ENCODE peak calls at places on chromosomes 13 and 19, in eight cellular contexts. One of them, this sample, is unnamed.

GRCh38 chr19:36093146-36093662 is 17.7 kb upstream of the OVOL3 start:
- DNase-seq in ovary: no peak
- DNase-seq in GM23248: peak
- DNase-seq in tibial nerve: no peak
- DNase-seq in CD4-positive, alpha-beta T cell: no peak
- DNase-seq in upper lobe of right lung: no peak
- DNase-seq in prostate gland: no peak
- DNase-seq in heart right ventricle: no peak
- DNase-seq in this sample: no peak

GRCh38 chr13:28494537-28494860 is 429 bp downstream of the FLT1 start:
- DNase-seq in upper lobe of right lung: peak
- DNase-seq in ovary: no peak
- DNase-seq in CD4-positive, alpha-beta T cell: no peak
- DNase-seq in GM23248: peak
- DNase-seq in heart right ventricle: no peak
- DNase-seq in tibial nerve: no peak
- DNase-seq in prostate gland: no peak
- DNase-seq in this sample: no peak

GRCh38 chr13:48892311-48892710 is 83.4 kb upstream of the FNDC3A start:
- DNase-seq in GM23248: peak
- DNase-seq in CD4-positive, alpha-beta T cell: no peak
- DNase-seq in heart right ventricle: no peak
- DNase-seq in prostate gland: no peak
- DNase-seq in tibial nerve: no peak
- DNase-seq in upper lobe of right lung: no peak
- DNase-seq in ovary: no peak
- DNase-seq in this sample: no peak

GRCh38 chr13:99845136-99845874 is 126.3 kb downstream of the ZIC5 start:
- DNase-seq in tibial nerve: no peak
- DNase-seq in ovary: no peak
- DNase-seq in CD4-positive, alpha-beta T cell: no peak
- DNase-seq in GM23248: no peak
- DNase-seq in upper lobe of right lung: no peak
- DNase-seq in heart right ventricle: no peak
- DNase-seq in prostate gland: no peak
- DNase-seq in this sample: no peak

GRCh38 chr13:99417151-99417820 is 84.0 kb upstream of the TM9SF2 start:
- DNase-seq in tibial nerve: no peak
- DNase-seq in ovary: no peak
- DNase-seq in CD4-positive, alpha-beta T cell: no peak
- DNase-seq in heart right ventricle: no peak
- DNase-seq in upper lobe of right lung: peak
- DNase-seq in prostate gland: no peak
- DNase-seq in GM23248: no peak
- DNase-seq in this sample: no peak

GRCh38 chr19:15195381-15195964 is 5.3 kb downstream of the NOTCH3 start:
- DNase-seq in heart right ventricle: peak
- DNase-seq in tibial nerve: no peak
- DNase-seq in ovary: peak
- DNase-seq in GM23248: peak
- DNase-seq in CD4-positive, alpha-beta T cell: no peak
- DNase-seq in upper lobe of right lung: peak
- DNase-seq in prostate gland: peak
- DNase-seq in this sample: peak

GRCh38 chr13:79385694-79386093 is 20.4 kb downstream of the RBM26 start:
- DNase-seq in GM23248: peak
- DNase-seq in ovary: no peak
- DNase-seq in upper lobe of right lung: no peak
- DNase-seq in heart right ventricle: no peak
- DNase-seq in prostate gland: no peak
- DNase-seq in tibial nerve: no peak
- DNase-seq in CD4-positive, alpha-beta T cell: no peak
- DNase-seq in this sample: peak

GRCh38 chr13:114090476-114090875 is 41.9 kb downstream of the RASA3 start:
- DNase-seq in ovary: peak
- DNase-seq in tibial nerve: no peak
- DNase-seq in upper lobe of right lung: peak
- DNase-seq in prostate gland: no peak
- DNase-seq in heart right ventricle: no peak
- DNase-seq in CD4-positive, alpha-beta T cell: no peak
- DNase-seq in GM23248: no peak
- DNase-seq in this sample: no peak

GRCh38 chr19:7915250-7916136 is 863 bp downstream of the TGFBR3L start:
- DNase-seq in ovary: no peak
- DNase-seq in GM23248: no peak
- DNase-seq in heart right ventricle: no peak
- DNase-seq in CD4-positive, alpha-beta T cell: no peak
- DNase-seq in prostate gland: no peak
- DNase-seq in tibial nerve: no peak
- DNase-seq in upper lobe of right lung: peak
- DNase-seq in this sample: peak
- H3K27ac ChIP-seq in ovary: no peak
- H3K27ac ChIP-seq in GM23248: no peak
- H3K27ac ChIP-seq in heart right ventricle: no peak
- H3K27ac ChIP-seq in CD4-positive, alpha-beta T cell: no peak
- H3K27ac ChIP-seq in prostate gland: no peak
- H3K27ac ChIP-seq in tibial nerve: no peak
- H3K27ac ChIP-seq in upper lobe of right lung: no peak
- H3K27ac ChIP-seq in this sample: no peak

GRCh38 chr19:17830567-17831418 is 9.5 kb upstream of the INSL3 start:
- DNase-seq in ovary: peak
- DNase-seq in heart right ventricle: peak
- DNase-seq in CD4-positive, alpha-beta T cell: peak
- DNase-seq in tibial nerve: peak
- DNase-seq in prostate gland: peak
- DNase-seq in upper lobe of right lung: peak
- DNase-seq in GM23248: peak
- DNase-seq in this sample: peak

GRCh38 chr19:17829855-17830566 is 8.7 kb upstream of the INSL3 start:
- DNase-seq in ovary: peak
- DNase-seq in heart right ventricle: no peak
- DNase-seq in tibial nerve: no peak
- DNase-seq in CD4-positive, alpha-beta T cell: no peak
- DNase-seq in upper lobe of right lung: no peak
- DNase-seq in prostate gland: no peak
- DNase-seq in GM23248: peak
- DNase-seq in this sample: peak

GRCh38 chr19:17831419-17831888 is 10.1 kb upstream of the INSL3 start:
- DNase-seq in prostate gland: no peak
- DNase-seq in upper lobe of right lung: no peak
- DNase-seq in tibial nerve: no peak
- DNase-seq in heart right ventricle: no peak
- DNase-seq in ovary: no peak
- DNase-seq in GM23248: no peak
- DNase-seq in CD4-positive, alpha-beta T cell: no peak
- DNase-seq in this sample: peak

GRCh38 chr19:17834350-17835181 is 13.2 kb downstream of the JAK3 start:
- DNase-seq in CD4-positive, alpha-beta T cell: no peak
- DNase-seq in heart right ventricle: no peak
- DNase-seq in GM23248: peak
- DNase-seq in ovary: no peak
- DNase-seq in prostate gland: no peak
- DNase-seq in tibial nerve: no peak
- DNase-seq in upper lobe of right lung: no peak
- DNase-seq in this sample: peak

GRCh38 chr19:17832443-17833208 is 11.3 kb upstream of the INSL3 start:
- DNase-seq in GM23248: no peak
- DNase-seq in tibial nerve: no peak
- DNase-seq in prostate gland: no peak
- DNase-seq in CD4-positive, alpha-beta T cell: no peak
- DNase-seq in ovary: peak
- DNase-seq in heart right ventricle: no peak
- DNase-seq in upper lobe of right lung: no peak
- DNase-seq in this sample: peak
- H3K27ac ChIP-seq in GM23248: no peak
- H3K27ac ChIP-seq in tibial nerve: no peak
- H3K27ac ChIP-seq in prostate gland: no peak
- H3K27ac ChIP-seq in CD4-positive, alpha-beta T cell: no peak
- H3K27ac ChIP-seq in ovary: no peak
- H3K27ac ChIP-seq in heart right ventricle: no peak
- H3K27ac ChIP-seq in upper lobe of right lung: no peak
- H3K27ac ChIP-seq in this sample: no peak

GRCh38 chr19:57302727-57303401 is 17.4 kb upstream of the ZNF543 start:
- DNase-seq in ovary: no peak
- DNase-seq in CD4-positive, alpha-beta T cell: no peak
- DNase-seq in heart right ventricle: no peak
- DNase-seq in prostate gland: no peak
- DNase-seq in tibial nerve: no peak
- DNase-seq in GM23248: no peak
- DNase-seq in upper lobe of right lung: no peak
- DNase-seq in this sample: no peak
- H3K27ac ChIP-seq in ovary: no peak
- H3K27ac ChIP-seq in CD4-positive, alpha-beta T cell: no peak
- H3K27ac ChIP-seq in heart right ventricle: no peak
- H3K27ac ChIP-seq in prostate gland: no peak
- H3K27ac ChIP-seq in tibial nerve: no peak
- H3K27ac ChIP-seq in GM23248: peak
- H3K27ac ChIP-seq in upper lobe of right lung: no peak
- H3K27ac ChIP-seq in this sample: peak

GRCh38 chr13:104318121-104318520 is 1251.9 kb upstream of the SLC10A2 start:
- DNase-seq in upper lobe of right lung: no peak
- DNase-seq in CD4-positive, alpha-beta T cell: no peak
- DNase-seq in GM23248: no peak
- DNase-seq in prostate gland: no peak
- DNase-seq in tibial nerve: no peak
- DNase-seq in heart right ventricle: no peak
- DNase-seq in ovary: no peak
- DNase-seq in this sample: no peak

GRCh38 chr13:104315606-104316005 is 1249.4 kb upstream of the SLC10A2 start:
- DNase-seq in tibial nerve: no peak
- DNase-seq in CD4-positive, alpha-beta T cell: no peak
- DNase-seq in ovary: no peak
- DNase-seq in prostate gland: no peak
- DNase-seq in GM23248: peak
- DNase-seq in upper lobe of right lung: no peak
- DNase-seq in heart right ventricle: no peak
- DNase-seq in this sample: peak

GRCh38 chr13:104310861-104311260 is 1244.6 kb upstream of the SLC10A2 start:
- DNase-seq in heart right ventricle: no peak
- DNase-seq in CD4-positive, alpha-beta T cell: no peak
- DNase-seq in tibial nerve: no peak
- DNase-seq in GM23248: no peak
- DNase-seq in prostate gland: no peak
- DNase-seq in upper lobe of right lung: no peak
- DNase-seq in ovary: no peak
- DNase-seq in this sample: no peak

GRCh38 chr13:104314321-104314720 is 1248.1 kb upstream of the SLC10A2 start:
- DNase-seq in tibial nerve: no peak
- DNase-seq in CD4-positive, alpha-beta T cell: no peak
- DNase-seq in ovary: no peak
- DNase-seq in GM23248: no peak
- DNase-seq in heart right ventricle: no peak
- DNase-seq in prostate gland: no peak
- DNase-seq in upper lobe of right lung: no peak
- DNase-seq in this sample: no peak

DNA sequence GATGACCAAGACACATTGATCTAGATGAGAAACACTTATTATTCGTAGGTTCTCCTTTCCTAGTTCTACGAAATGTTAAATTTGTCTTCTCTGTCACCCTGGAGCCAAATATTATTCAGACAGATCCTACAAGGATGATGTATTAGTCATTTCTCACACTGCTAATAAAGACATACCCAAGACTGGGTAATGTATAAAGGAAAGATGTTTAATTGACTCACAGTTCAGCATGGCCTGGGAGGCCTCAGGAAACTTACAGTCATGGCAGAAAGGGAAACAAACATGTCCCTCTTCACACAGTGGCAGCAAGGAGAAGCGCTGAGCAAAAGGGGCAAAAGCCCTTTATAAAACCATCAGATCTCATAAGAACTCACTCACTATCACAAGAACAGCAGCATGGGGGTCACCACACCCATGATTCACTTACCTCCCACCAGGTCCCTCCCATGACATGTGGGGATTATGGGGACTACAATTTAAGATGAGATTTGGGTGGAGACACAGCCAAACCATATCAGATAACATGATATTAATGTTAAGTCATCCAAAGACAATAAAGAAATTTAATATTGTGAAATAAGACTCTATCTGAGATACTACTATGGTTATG is 1248.8 kb upstream of the SLC10A2 start:
- DNase-seq in ovary: no peak
- DNase-seq in prostate gland: no peak
- DNase-seq in GM23248: no peak
- DNase-seq in heart right ventricle: no peak
- DNase-seq in tibial nerve: no peak
- DNase-seq in upper lobe of right lung: no peak
- DNase-seq in CD4-positive, alpha-beta T cell: no peak
- DNase-seq in this sample: no peak
- H3K27ac ChIP-seq in ovary: no peak
- H3K27ac ChIP-seq in prostate gland: no peak
- H3K27ac ChIP-seq in GM23248: no peak
- H3K27ac ChIP-seq in heart right ventricle: no peak
- H3K27ac ChIP-seq in tibial nerve: no peak
- H3K27ac ChIP-seq in upper lobe of right lung: no peak
- H3K27ac ChIP-seq in CD4-positive, alpha-beta T cell: no peak
- H3K27ac ChIP-seq in this sample: peak

GRCh38 chr19:40756502-40757110 is 5.6 kb downstream of the SNRPA start:
- DNase-seq in tibial nerve: no peak
- DNase-seq in ovary: no peak
- DNase-seq in heart right ventricle: no peak
- DNase-seq in prostate gland: no peak
- DNase-seq in CD4-positive, alpha-beta T cell: no peak
- DNase-seq in GM23248: no peak
- DNase-seq in upper lobe of right lung: no peak
- DNase-seq in this sample: no peak

GRCh38 chr19:40751065-40751923 is at the start of gene SNRPA:
- DNase-seq in GM23248: peak
- DNase-seq in prostate gland: peak
- DNase-seq in heart right ventricle: peak
- DNase-seq in ovary: peak
- DNase-seq in CD4-positive, alpha-beta T cell: peak
- DNase-seq in tibial nerve: peak
- DNase-seq in upper lobe of right lung: peak
- DNase-seq in this sample: peak

GRCh38 chr19:40754611-40755247 is 3.7 kb downstream of the SNRPA start:
- DNase-seq in heart right ventricle: no peak
- DNase-seq in CD4-positive, alpha-beta T cell: no peak
- DNase-seq in GM23248: peak
- DNase-seq in tibial nerve: no peak
- DNase-seq in prostate gland: no peak
- DNase-seq in upper lobe of right lung: no peak
- DNase-seq in ovary: no peak
- DNase-seq in this sample: no peak

GRCh38 chr19:40758491-40758890 is 7.5 kb downstream of the SNRPA start:
- DNase-seq in upper lobe of right lung: no peak
- DNase-seq in heart right ventricle: no peak
- DNase-seq in prostate gland: no peak
- DNase-seq in tibial nerve: no peak
- DNase-seq in GM23248: no peak
- DNase-seq in ovary: no peak
- DNase-seq in CD4-positive, alpha-beta T cell: no peak
- DNase-seq in this sample: no peak

DNA sequence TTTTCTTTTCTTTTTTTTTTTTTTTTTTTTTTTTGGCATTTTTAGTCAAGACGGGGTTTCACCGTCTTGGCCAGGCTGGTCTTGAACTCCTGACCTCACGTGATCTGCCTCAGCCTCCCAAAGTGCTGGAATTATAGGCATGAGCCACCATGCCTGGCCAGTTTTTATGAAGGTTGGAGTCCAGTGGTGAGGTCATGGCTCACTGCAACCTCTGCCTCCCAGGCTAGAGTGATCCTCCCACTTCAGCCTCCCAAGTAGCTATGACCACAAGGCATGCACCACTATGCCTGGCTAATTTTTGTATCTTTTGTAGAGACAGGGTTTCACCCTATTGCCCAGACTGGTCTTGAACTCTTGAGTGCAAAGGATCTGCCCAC is 4.2 kb downstream of the SNRPA start:
- DNase-seq in ovary: no peak
- DNase-seq in upper lobe of right lung: no peak
- DNase-seq in GM23248: no peak
- DNase-seq in prostate gland: no peak
- DNase-seq in heart right ventricle: no peak
- DNase-seq in tibial nerve: no peak
- DNase-seq in CD4-positive, alpha-beta T cell: no peak
- DNase-seq in this sample: no peak
- H3K27ac ChIP-seq in ovary: no peak
- H3K27ac ChIP-seq in upper lobe of right lung: no peak
- H3K27ac ChIP-seq in GM23248: peak
- H3K27ac ChIP-seq in prostate gland: no peak
- H3K27ac ChIP-seq in heart right ventricle: no peak
- H3K27ac ChIP-seq in tibial nerve: no peak
- H3K27ac ChIP-seq in CD4-positive, alpha-beta T cell: no peak
- H3K27ac ChIP-seq in this sample: no peak

This sample was measured in osteoblast.